ENCODE peak calls at places on chromosome 21, in six cellular contexts. One of them, this sample, is unnamed.

GRCh38 chr21:31346256-31346821 is 2.3 kb upstream of the TIAM1 start:
- DNase-seq in right lobe of liver: no peak
- DNase-seq in fibroblast of the aortic adventitia: no peak
- DNase-seq in lower leg skin: no peak
- DNase-seq in left ventricle myocardium inferior: no peak
- DNase-seq in Panc1: no peak
- DNase-seq in this sample: no peak

GRCh38 chr21:43879348-43880110 is 14.5 kb downstream of the AGPAT3 start:
- DNase-seq in right lobe of liver: no peak
- DNase-seq in fibroblast of the aortic adventitia: no peak
- DNase-seq in lower leg skin: no peak
- DNase-seq in left ventricle myocardium inferior: no peak
- DNase-seq in Panc1: no peak
- DNase-seq in this sample: no peak

GRCh38 chr21:43824250-43824882 is 35.0 kb downstream of the RRP1 start:
- DNase-seq in right lobe of liver: peak; percentile 37
- DNase-seq in fibroblast of the aortic adventitia: peak; percentile 56
- DNase-seq in lower leg skin: no peak
- DNase-seq in left ventricle myocardium inferior: no peak
- DNase-seq in Panc1: no peak
- DNase-seq in this sample: peak; percentile 60

GRCh38 chr21:45309541-45310381 is 22.1 kb upstream of the POFUT2 start:
- DNase-seq in right lobe of liver: peak; percentile 52
- DNase-seq in fibroblast of the aortic adventitia: no peak
- DNase-seq in lower leg skin: no peak
- DNase-seq in left ventricle myocardium inferior: peak; percentile 29
- DNase-seq in Panc1: no peak
- DNase-seq in this sample: no peak

GRCh38 chr21:31909153-31909771 is 36.4 kb downstream of the HUNK start:
- DNase-seq in right lobe of liver: no peak
- DNase-seq in fibroblast of the aortic adventitia: no peak
- DNase-seq in lower leg skin: no peak
- DNase-seq in left ventricle myocardium inferior: no peak
- DNase-seq in Panc1: no peak
- DNase-seq in this sample: no peak

GRCh38 chr21:29091032-29091431 is 17.6 kb upstream of the CCT8 start:
- DNase-seq in right lobe of liver: no peak
- DNase-seq in fibroblast of the aortic adventitia: peak; percentile 69
- DNase-seq in lower leg skin: no peak
- DNase-seq in left ventricle myocardium inferior: no peak
- DNase-seq in Panc1: no peak
- DNase-seq in this sample: peak; percentile 89

GRCh38 chr21:20270365-20271055 is 727.7 kb upstream of the NCAM2 start:
- DNase-seq in right lobe of liver: no peak
- DNase-seq in fibroblast of the aortic adventitia: no peak
- DNase-seq in lower leg skin: no peak
- DNase-seq in left ventricle myocardium inferior: no peak
- DNase-seq in Panc1: no peak
- DNase-seq in this sample: no peak

GRCh38 chr21:45542667-45543370 is 579 bp upstream of the SLC19A1 start:
- DNase-seq in right lobe of liver: peak; percentile 67
- DNase-seq in fibroblast of the aortic adventitia: no peak
- DNase-seq in lower leg skin: peak; percentile 15
- DNase-seq in left ventricle myocardium inferior: peak; percentile 25
- DNase-seq in Panc1: no peak
- DNase-seq in this sample: no peak

GRCh38 chr21:43956019-43956666 is 56.0 kb upstream of the TRAPPC10 start:
- DNase-seq in right lobe of liver: no peak
- DNase-seq in fibroblast of the aortic adventitia: no peak
- DNase-seq in lower leg skin: no peak
- DNase-seq in left ventricle myocardium inferior: no peak
- DNase-seq in Panc1: no peak
- DNase-seq in this sample: no peak

GRCh38 chr21:46250146-46250725 is 21.7 kb upstream of the LSS start:
- DNase-seq in right lobe of liver: no peak
- DNase-seq in fibroblast of the aortic adventitia: no peak
- DNase-seq in lower leg skin: no peak
- DNase-seq in left ventricle myocardium inferior: no peak
- DNase-seq in Panc1: no peak
- DNase-seq in this sample: peak; percentile 20

GRCh38 chr21:45364464-45365185 is 40.3 kb upstream of the COL18A1 start:
- DNase-seq in right lobe of liver: no peak
- DNase-seq in fibroblast of the aortic adventitia: peak; percentile 91
- DNase-seq in lower leg skin: no peak
- DNase-seq in left ventricle myocardium inferior: no peak
- DNase-seq in Panc1: no peak
- DNase-seq in this sample: peak; percentile 61

GRCh38 chr21:35603471-35603870 is 456.9 kb downstream of the SETD4 start:
- DNase-seq in right lobe of liver: no peak
- DNase-seq in fibroblast of the aortic adventitia: no peak
- DNase-seq in lower leg skin: no peak
- DNase-seq in left ventricle myocardium inferior: no peak
- DNase-seq in Panc1: no peak
- DNase-seq in this sample: peak; percentile 16

GRCh38 chr21:43809853-43810504 is 20.6 kb downstream of the RRP1 start:
- DNase-seq in right lobe of liver: no peak
- DNase-seq in fibroblast of the aortic adventitia: no peak
- DNase-seq in lower leg skin: no peak
- DNase-seq in left ventricle myocardium inferior: no peak
- DNase-seq in Panc1: no peak
- DNase-seq in this sample: no peak

GRCh38 chr21:44295163-44295601 is 4.7 kb upstream of the PFKL start:
- DNase-seq in right lobe of liver: no peak
- DNase-seq in fibroblast of the aortic adventitia: no peak
- DNase-seq in lower leg skin: no peak
- DNase-seq in left ventricle myocardium inferior: peak; percentile 65
- DNase-seq in Panc1: no peak
- DNase-seq in this sample: peak; percentile 26

GRCh38 chr21:14690886-14691285 is 144.8 kb upstream of the SAMSN1 start:
- DNase-seq in right lobe of liver: no peak
- DNase-seq in fibroblast of the aortic adventitia: no peak
- DNase-seq in lower leg skin: peak; percentile 15
- DNase-seq in left ventricle myocardium inferior: no peak
- DNase-seq in Panc1: no peak
- DNase-seq in this sample: peak; percentile 21

GRCh38 chr21:45034556-45035476 is 39.6 kb upstream of the ADARB1 start:
- DNase-seq in right lobe of liver: peak; percentile 40
- DNase-seq in fibroblast of the aortic adventitia: no peak
- DNase-seq in lower leg skin: no peak
- DNase-seq in left ventricle myocardium inferior: no peak
- DNase-seq in Panc1: no peak
- DNase-seq in this sample: no peak

GRCh38 chr21:46115441-46116188 is 17.7 kb downstream of the COL6A2 start:
- DNase-seq in right lobe of liver: peak; percentile 55
- DNase-seq in fibroblast of the aortic adventitia: no peak
- DNase-seq in lower leg skin: no peak
- DNase-seq in left ventricle myocardium inferior: peak; percentile 10
- DNase-seq in Panc1: no peak
- DNase-seq in this sample: no peak

GRCh38 chr21:23624281-23624680 is 1983.0 kb downstream of the MRPL39 start:
- DNase-seq in right lobe of liver: no peak
- DNase-seq in fibroblast of the aortic adventitia: no peak
- DNase-seq in lower leg skin: no peak
- DNase-seq in left ventricle myocardium inferior: no peak
- DNase-seq in Panc1: no peak
- DNase-seq in this sample: no peak
- TF ChIP-seq CTCF in right lobe of liver: no peak
- TF ChIP-seq CTCF in fibroblast of the aortic adventitia: no peak
- TF ChIP-seq CTCF in lower leg skin: no peak
- TF ChIP-seq CTCF in left ventricle myocardium inferior: no peak
- TF ChIP-seq CTCF in Panc1: no peak
- TF ChIP-seq CTCF in this sample: no peak

DNA sequence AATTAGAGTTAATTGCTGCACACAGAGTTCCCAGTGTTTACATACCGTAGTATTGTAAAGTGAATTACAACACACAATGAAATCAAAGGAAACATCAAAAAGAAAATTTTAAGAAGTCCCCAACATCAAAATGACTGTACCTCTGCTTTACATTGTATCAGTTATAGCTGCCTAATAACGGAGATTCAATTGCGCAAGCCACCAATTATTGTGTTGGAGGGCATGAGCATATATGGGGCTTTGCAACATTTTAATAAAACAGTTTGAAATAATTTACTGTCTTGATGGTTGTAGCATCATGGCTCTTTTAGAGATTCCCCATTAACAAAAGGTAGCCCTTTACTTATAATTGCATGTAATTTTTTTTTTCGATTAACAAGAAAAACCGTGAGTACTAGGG is 55.8 kb upstream of the BTG3 start:
- DNase-seq in right lobe of liver: no peak
- DNase-seq in fibroblast of the aortic adventitia: no peak
- DNase-seq in lower leg skin: no peak
- DNase-seq in left ventricle myocardium inferior: no peak
- DNase-seq in Panc1: no peak
- DNase-seq in this sample: no peak
- H3K4me3 ChIP-seq in right lobe of liver: no peak overlapping the region
- H3K4me3 ChIP-seq in fibroblast of the aortic adventitia: no peak overlapping the region
- H3K4me3 ChIP-seq in lower leg skin: no peak overlapping the region
- H3K4me3 ChIP-seq in left ventricle myocardium inferior: no peak overlapping the region
- H3K4me3 ChIP-seq in Panc1: no peak overlapping the region
- H3K4me3 ChIP-seq in this sample: no peak overlapping the region

GRCh38 chr21:38712076-38712475 is 93.7 kb upstream of the ETS2 start:
- DNase-seq in right lobe of liver: no peak
- DNase-seq in fibroblast of the aortic adventitia: peak; percentile 69
- DNase-seq in lower leg skin: no peak
- DNase-seq in left ventricle myocardium inferior: no peak
- DNase-seq in Panc1: peak; percentile 30
- DNase-seq in this sample: peak; percentile 64
- TF ChIP-seq CTCF in right lobe of liver: peak; percentile 26
- TF ChIP-seq CTCF in fibroblast of the aortic adventitia: peak; percentile 70
- TF ChIP-seq CTCF in lower leg skin: no peak
- TF ChIP-seq CTCF in left ventricle myocardium inferior: peak; percentile 61
- TF ChIP-seq CTCF in Panc1: peak; percentile 81
- TF ChIP-seq CTCF in this sample: peak; percentile 77

GRCh38 chr21:30233228-30233627 is 17.3 kb upstream of the CLDN8 start:
- DNase-seq in right lobe of liver: no peak
- DNase-seq in fibroblast of the aortic adventitia: no peak
- DNase-seq in lower leg skin: no peak
- DNase-seq in left ventricle myocardium inferior: no peak
- DNase-seq in Panc1: no peak
- DNase-seq in this sample: no peak

GRCh38 chr21:30233636-30234035 is 17.7 kb upstream of the CLDN8 start:
- DNase-seq in right lobe of liver: no peak
- DNase-seq in fibroblast of the aortic adventitia: no peak
- DNase-seq in lower leg skin: no peak
- DNase-seq in left ventricle myocardium inferior: no peak
- DNase-seq in Panc1: no peak
- DNase-seq in this sample: no peak

GRCh38 chr21:30232011-30232410 is 16.1 kb upstream of the CLDN8 start:
- DNase-seq in right lobe of liver: no peak
- DNase-seq in fibroblast of the aortic adventitia: no peak
- DNase-seq in lower leg skin: no peak
- DNase-seq in left ventricle myocardium inferior: no peak
- DNase-seq in Panc1: no peak
- DNase-seq in this sample: peak; percentile 10

GRCh38 chr21:30234643-30235042 is 18.7 kb upstream of the CLDN8 start:
- DNase-seq in right lobe of liver: no peak
- DNase-seq in fibroblast of the aortic adventitia: peak; percentile 4
- DNase-seq in lower leg skin: no peak
- DNase-seq in left ventricle myocardium inferior: no peak
- DNase-seq in Panc1: no peak
- DNase-seq in this sample: peak; percentile 69

DNA sequence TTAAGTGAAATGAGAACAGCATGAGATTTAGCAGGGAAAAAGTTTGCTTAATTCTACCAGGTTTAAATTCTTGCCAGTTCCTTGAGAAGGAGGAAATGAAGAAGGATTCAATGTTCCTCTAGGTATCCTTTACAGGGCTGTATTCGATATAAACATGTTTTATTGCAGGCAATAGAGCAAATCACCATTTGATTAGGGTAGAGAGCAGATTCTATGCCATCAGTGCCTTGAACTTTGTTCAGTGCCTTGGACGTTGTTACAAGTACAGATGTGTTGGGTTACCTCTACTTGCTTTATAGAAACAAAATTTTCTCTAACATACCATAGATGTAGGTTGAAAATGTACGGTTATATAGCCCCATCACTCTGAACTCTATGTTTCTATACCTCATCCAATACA is 18.2 kb upstream of the CLDN8 start:
- DNase-seq in right lobe of liver: no peak
- DNase-seq in fibroblast of the aortic adventitia: no peak
- DNase-seq in lower leg skin: no peak
- DNase-seq in left ventricle myocardium inferior: no peak
- DNase-seq in Panc1: no peak
- DNase-seq in this sample: no peak
- H3K4me3 ChIP-seq in right lobe of liver: no peak overlapping the region
- H3K4me3 ChIP-seq in fibroblast of the aortic adventitia: no peak overlapping the region
- H3K4me3 ChIP-seq in lower leg skin: no peak overlapping the region
- H3K4me3 ChIP-seq in left ventricle myocardium inferior: no peak overlapping the region
- H3K4me3 ChIP-seq in Panc1: no peak overlapping the region
- H3K4me3 ChIP-seq in this sample: no peak overlapping the region

GRCh38 chr21:42769183-42769819 is 110.0 kb downstream of the WDR4 start:
- DNase-seq in right lobe of liver: no peak
- DNase-seq in fibroblast of the aortic adventitia: no peak
- DNase-seq in lower leg skin: no peak
- DNase-seq in left ventricle myocardium inferior: no peak
- DNase-seq in Panc1: no peak
- DNase-seq in this sample: no peak

GRCh38 chr21:42769820-42770716 is 109.3 kb downstream of the WDR4 start:
- DNase-seq in right lobe of liver: no peak
- DNase-seq in fibroblast of the aortic adventitia: no peak
- DNase-seq in lower leg skin: no peak
- DNase-seq in left ventricle myocardium inferior: no peak
- DNase-seq in Panc1: no peak
- DNase-seq in this sample: no peak

GRCh38 chr21:42767561-42767835 is 111.8 kb downstream of the WDR4 start:
- DNase-seq in right lobe of liver: no peak
- DNase-seq in fibroblast of the aortic adventitia: no peak
- DNase-seq in lower leg skin: no peak
- DNase-seq in left ventricle myocardium inferior: no peak
- DNase-seq in Panc1: no peak
- DNase-seq in this sample: no peak

GRCh38 chr21:42766756-42767560 is 112.4 kb downstream of the WDR4 start:
- DNase-seq in right lobe of liver: no peak
- DNase-seq in fibroblast of the aortic adventitia: no peak
- DNase-seq in lower leg skin: no peak
- DNase-seq in left ventricle myocardium inferior: no peak
- DNase-seq in Panc1: no peak
- DNase-seq in this sample: no peak

GRCh38 chr21:42768324-42769121 is 110.8 kb downstream of the WDR4 start:
- DNase-seq in right lobe of liver: no peak
- DNase-seq in fibroblast of the aortic adventitia: no peak
- DNase-seq in lower leg skin: no peak
- DNase-seq in left ventricle myocardium inferior: no peak
- DNase-seq in Panc1: no peak
- DNase-seq in this sample: no peak
- TF ChIP-seq CTCF in right lobe of liver: no peak
- TF ChIP-seq CTCF in fibroblast of the aortic adventitia: no peak
- TF ChIP-seq CTCF in lower leg skin: no peak
- TF ChIP-seq CTCF in left ventricle myocardium inferior: no peak
- TF ChIP-seq CTCF in Panc1: no peak
- TF ChIP-seq CTCF in this sample: no peak

GRCh38 chr21:37915941-37916794 is at the start of gene KCNJ6:
- DNase-seq in right lobe of liver: no peak
- DNase-seq in fibroblast of the aortic adventitia: peak; percentile 25
- DNase-seq in lower leg skin: no peak
- DNase-seq in left ventricle myocardium inferior: no peak
- DNase-seq in Panc1: no peak
- DNase-seq in this sample: peak; percentile 60
- H3K4me3 ChIP-seq in right lobe of liver: no peak within 1 kb of the TSS
- H3K4me3 ChIP-seq in fibroblast of the aortic adventitia: no peak within 1 kb of the TSS
- H3K4me3 ChIP-seq in lower leg skin: no peak within 1 kb of the TSS
- H3K4me3 ChIP-seq in left ventricle myocardium inferior: peak within 1 kb of the TSS; percentile 58
- H3K4me3 ChIP-seq in Panc1: no peak within 1 kb of the TSS
- H3K4me3 ChIP-seq in this sample: peak within 1 kb of the TSS; percentile 34

This sample was measured in choroid plexus epithelial cell.